ENCODE peak calls at places on chromosomes 12 and 14, in ten cellular contexts. M is A549; N is psoas muscle; S is AG04450; E is pancreas; W is cardiac muscle cell; K is PC-9; D is CD4-positive, alpha-beta T cell; A is hepatocyte; Y is spleen. I is an unnamed sample.
A peak's percentile ranks its signal among the peaks of the same experiment; 100 is the strongest.

GRCh38 chr14:73753887-73754880 is 40.0 kb upstream of the PNMA1 start:
- DNase-seq in E (no peak), W (peak; percentile 34), K (no peak), D (no peak), Y (peak; percentile 89), M (no peak), S (no peak), N (no peak), A (no peak), I (no peak)

GRCh38 chr14:99174920-99175319 is 97.1 kb downstream of the BCL11B start:
- DNase-seq in N (no peak), K (no peak), D (no peak), A (no peak), W (no peak), M (no peak), E (no peak), Y (no peak), S (no peak), I (no peak)

GRCh38 chr12:130932061-130932650 is 21.6 kb upstream of the ADGRD1 start:
- DNase-seq in K (no peak), N (no peak), A (no peak), M (no peak), Y (no peak), D (no peak), S (no peak), E (no peak), W (no peak), I (no peak)

GRCh38 chr12:100799770-100800169 is 5.2 kb downstream of the ANO4 start:
- DNase-seq in W (no peak), K (no peak), M (no peak), E (no peak), A (no peak), D (no peak), S (no peak), Y (no peak), N (no peak), I (no peak)

GRCh38 chr14:52706286-52706685 is 714 bp upstream of the PSMC6 start:
- DNase-seq in Y (no peak), D (no peak), K (no peak), N (no peak), W (no peak), A (peak; percentile 41), M (peak; percentile 20), S (no peak), E (no peak), I (no peak)

GRCh38 chr12:7004840-7005239 is 13.4 kb downstream of the LPCAT3 start:
- DNase-seq in S (no peak), E (no peak), A (no peak), N (no peak), W (no peak), K (no peak), Y (no peak), D (no peak), M (no peak), I (no peak)

GRCh38 chr14:34058510-34058909 is 107.6 kb upstream of the EGLN3 start:
- DNase-seq in W (no peak), N (no peak), E (no peak), M (no peak), A (no peak), S (no peak), Y (no peak), D (no peak), K (no peak), I (no peak)

GRCh38 chr12:38919191-38919590 is 13.8 kb upstream of the CPNE8 start:
- DNase-seq in E (no peak), K (no peak), W (no peak), D (no peak), S (no peak), Y (no peak), N (no peak), M (no peak), A (no peak), I (no peak)

DNA sequence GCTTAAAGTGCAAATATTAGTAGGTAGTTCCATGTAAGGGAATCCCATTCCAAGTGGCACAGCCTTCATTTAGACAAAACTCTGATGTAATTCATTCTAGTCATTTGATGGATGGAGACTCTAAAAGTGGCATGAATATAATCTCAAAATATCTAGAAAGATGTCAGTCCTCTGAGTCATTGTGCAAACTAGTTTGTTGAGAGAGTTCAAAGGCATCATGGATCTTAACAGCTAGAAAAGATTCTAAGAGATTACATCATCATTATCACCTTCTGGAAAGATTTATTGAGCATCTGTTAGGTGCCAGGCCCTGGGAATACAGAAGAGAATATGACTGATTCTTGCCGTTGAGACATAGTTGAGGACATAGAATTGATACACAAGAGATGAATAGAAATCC is 30.7 kb downstream of the CRADD start:
- DNase-seq in Y (no peak), S (no peak), A (no peak), W (no peak), E (no peak), K (peak; percentile 81), M (peak; percentile 59), N (no peak), D (no peak), I (no peak)
- TF ChIP-seq CTCF in Y (no peak), S (no peak), A (no peak), W (no peak), E (no peak), K (no peak), M (no peak), N (no peak), D (no peak), I (no peak)

DNA sequence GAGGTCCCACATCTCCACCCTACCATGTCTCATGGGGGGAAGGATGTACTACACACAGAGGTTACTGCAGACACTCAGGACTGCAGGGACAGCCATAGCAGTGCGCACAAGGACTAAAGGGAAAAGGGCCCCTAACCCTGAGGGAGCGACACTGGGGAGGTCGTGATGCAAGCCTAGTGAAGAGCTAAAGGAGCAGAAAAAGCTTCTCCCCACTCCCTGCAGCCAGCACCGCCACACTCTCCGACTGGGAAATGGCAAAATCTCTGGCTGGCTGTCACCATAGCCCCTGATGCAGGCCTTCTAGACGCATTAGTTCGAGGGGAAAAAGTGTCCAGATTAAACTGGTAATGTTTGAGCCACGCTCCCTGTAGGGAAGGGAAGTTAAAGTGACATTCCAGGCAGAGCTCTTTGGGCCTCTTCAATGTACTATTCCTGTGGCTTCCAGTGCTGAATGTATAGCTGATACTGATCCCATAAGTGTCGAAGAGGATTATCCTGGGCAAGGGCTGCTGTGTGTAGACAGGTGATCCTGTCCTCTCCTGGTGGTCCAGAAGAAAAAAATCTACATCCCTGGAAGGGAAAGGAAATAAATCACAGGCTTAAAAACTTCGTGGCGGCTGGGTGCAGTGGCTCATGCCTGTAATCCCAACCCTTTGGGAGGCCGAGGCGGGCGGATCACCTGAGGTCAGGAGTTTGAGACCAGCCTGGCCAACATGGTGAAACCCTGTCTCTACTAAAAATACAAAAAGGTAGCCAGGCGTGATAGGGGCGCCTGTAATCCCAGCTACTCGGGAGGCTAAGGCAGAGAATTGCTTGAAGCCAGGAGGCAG is 5.4 kb downstream of the POMT2 start:
- DNase-seq in M (no peak), A (no peak), W (peak; percentile 17), Y (no peak), D (no peak), N (no peak), E (no peak), K (no peak), S (no peak), I (no peak)
- H3K27ac ChIP-seq in M (peak overlapping the region; percentile 76), A (peak overlapping the region; percentile 68), W (peak overlapping the region; percentile 29), Y (no peak overlapping the region), D (no peak overlapping the region), N (peak overlapping the region; percentile 85), E (no peak overlapping the region), K (no peak overlapping the region), S (no peak overlapping the region), I (peak overlapping the region; percentile 85)

DNA sequence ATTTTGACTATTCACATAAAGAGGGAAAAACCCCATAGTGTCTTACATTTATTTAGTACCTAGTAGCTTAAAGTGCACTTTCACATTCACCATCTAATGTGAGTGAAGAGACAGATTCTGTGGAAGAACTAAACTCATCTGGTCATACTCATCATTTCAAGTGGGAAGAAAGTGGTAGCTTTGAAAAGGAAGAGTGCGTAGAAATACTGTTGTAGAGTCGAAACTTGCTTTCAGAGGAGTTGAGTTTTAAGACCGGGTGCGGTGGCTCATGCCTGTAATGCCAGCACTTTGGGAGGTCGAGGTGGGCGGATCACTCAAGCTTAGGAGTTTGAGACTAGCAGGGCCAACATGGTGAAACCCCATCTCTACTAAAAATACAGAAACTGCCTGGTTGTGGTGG is 222.2 kb downstream of the ERC1 start:
- DNase-seq in D (no peak), N (no peak), W (no peak), A (no peak), M (no peak), E (no peak), Y (no peak), S (no peak), K (no peak), I (no peak)
- TF ChIP-seq CTCF in D (no peak), N (no peak), W (no peak), A (no peak), M (no peak), E (no peak), Y (no peak), S (no peak), K (no peak), I (no peak)

DNA sequence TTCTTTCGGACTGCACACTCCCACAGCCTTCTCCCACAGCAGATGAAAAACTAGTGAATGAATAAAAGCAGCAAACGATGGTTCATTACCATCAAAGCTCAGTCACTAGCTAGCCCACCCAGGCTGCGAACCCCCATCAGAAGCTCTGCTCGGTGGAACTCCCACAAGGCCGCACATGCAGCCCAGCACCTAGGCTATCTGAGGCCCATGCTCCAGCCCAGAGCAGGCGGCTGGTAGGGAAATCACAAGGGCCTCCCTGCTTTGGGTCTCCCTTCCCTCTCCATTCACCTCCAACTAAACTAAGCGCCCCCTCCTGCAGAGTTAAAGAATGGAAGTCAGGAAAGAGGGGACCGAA is 69.1 kb downstream of the ITPK1 start:
- DNase-seq in K (no peak), E (no peak), N (no peak), A (no peak), M (no peak), Y (no peak), D (no peak), W (no peak), S (no peak), I (no peak)
- H3K27ac ChIP-seq in K (peak overlapping the region; percentile 99), E (no peak overlapping the region), N (no peak overlapping the region), A (peak overlapping the region; percentile 99), M (peak overlapping the region; percentile 88), Y (no peak overlapping the region), D (no peak overlapping the region), W (peak overlapping the region; percentile 49), S (no peak overlapping the region), I (peak overlapping the region; percentile 95)

GRCh38 chr12:12016284-12017100 is 54.2 kb upstream of the BCL2L14 start:
- DNase-seq in A (no peak), K (no peak), W (no peak), D (no peak), S (no peak), N (no peak), M (no peak), E (no peak), Y (no peak), I (no peak)

GRCh38 chr12:12017135-12017581 is 53.6 kb upstream of the BCL2L14 start:
- DNase-seq in E (no peak), S (no peak), W (peak; percentile 23), Y (no peak), M (no peak), K (no peak), N (no peak), D (no peak), A (no peak), I (no peak)

GRCh38 chr12:12018454-12018853 is 52.3 kb upstream of the BCL2L14 start:
- DNase-seq in E (no peak), K (no peak), A (peak; percentile 24), M (no peak), S (no peak), Y (no peak), D (no peak), N (no peak), W (no peak), I (no peak)

GRCh38 chr12:12019881-12020280 is 50.9 kb upstream of the BCL2L14 start:
- DNase-seq in D (no peak), K (no peak), A (peak; percentile 23), Y (no peak), M (no peak), N (no peak), S (no peak), E (no peak), W (no peak), I (no peak)

GRCh38 chr12:12017798-12018197 is 52.9 kb upstream of the BCL2L14 start:
- DNase-seq in N (no peak), A (no peak), S (no peak), D (no peak), K (no peak), W (peak; percentile 42), E (no peak), Y (no peak), M (no peak), I (no peak)
- TF ChIP-seq CTCF in N (peak; percentile 31), A (no peak), S (peak; percentile 17), D (no peak), K (no peak), W (peak; percentile 39), E (no peak), Y (no peak), M (peak; percentile 6), I (no peak)